ENCODE peak calls at places on chromosome 4, in eight cellular contexts. One of them, this sample, is unnamed.

GRCh38 chr4:141731481-141731880 is 95.1 kb downstream of the IL15 start:
- DNase-seq in esophagus squamous epithelium: no peak
- DNase-seq in spleen: no peak
- DNase-seq in HCT116: no peak
- DNase-seq in pancreas: no peak
- DNase-seq in OCI-LY7: no peak
- DNase-seq in A549: no peak
- DNase-seq in neuronal stem cell: no peak
- DNase-seq in this sample: no peak

GRCh38 chr4:130419576-130419975 is 1323.6 kb downstream of the C4orf33 start:
- DNase-seq in esophagus squamous epithelium: no peak
- DNase-seq in spleen: no peak
- DNase-seq in HCT116: no peak
- DNase-seq in pancreas: no peak
- DNase-seq in OCI-LY7: no peak
- DNase-seq in A549: no peak
- DNase-seq in neuronal stem cell: no peak
- DNase-seq in this sample: no peak

GRCh38 chr4:168609369-168609768 is 112.5 kb downstream of the PALLD start:
- DNase-seq in esophagus squamous epithelium: no peak
- DNase-seq in spleen: no peak
- DNase-seq in HCT116: no peak
- DNase-seq in pancreas: no peak
- DNase-seq in OCI-LY7: no peak
- DNase-seq in A549: no peak
- DNase-seq in neuronal stem cell: no peak
- DNase-seq in this sample: no peak

GRCh38 chr4:82721819-82722423 is 76.7 kb downstream of the SCD5 start:
- DNase-seq in esophagus squamous epithelium: no peak
- DNase-seq in spleen: no peak
- DNase-seq in HCT116: peak
- DNase-seq in pancreas: no peak
- DNase-seq in OCI-LY7: peak
- DNase-seq in A549: no peak
- DNase-seq in neuronal stem cell: no peak
- DNase-seq in this sample: no peak

GRCh38 chr4:143642611-143643010 is 57.9 kb downstream of the FREM3 start:
- DNase-seq in esophagus squamous epithelium: no peak
- DNase-seq in spleen: no peak
- DNase-seq in HCT116: no peak
- DNase-seq in pancreas: no peak
- DNase-seq in OCI-LY7: no peak
- DNase-seq in A549: no peak
- DNase-seq in neuronal stem cell: no peak
- DNase-seq in this sample: no peak

GRCh38 chr4:139256349-139256748 is 23.7 kb downstream of the MGARP start:
- DNase-seq in esophagus squamous epithelium: no peak
- DNase-seq in spleen: no peak
- DNase-seq in HCT116: no peak
- DNase-seq in pancreas: no peak
- DNase-seq in OCI-LY7: no peak
- DNase-seq in A549: no peak
- DNase-seq in neuronal stem cell: no peak
- DNase-seq in this sample: no peak

GRCh38 chr4:84258905-84259830 is 239.9 kb downstream of the NKX6-1 start:
- DNase-seq in esophagus squamous epithelium: no peak
- DNase-seq in spleen: no peak
- DNase-seq in HCT116: peak
- DNase-seq in pancreas: no peak
- DNase-seq in OCI-LY7: peak
- DNase-seq in A549: peak
- DNase-seq in neuronal stem cell: no peak
- DNase-seq in this sample: no peak

GRCh38 chr4:3527101-3527913 is 4.9 kb downstream of the LRPAP1 start:
- DNase-seq in esophagus squamous epithelium: no peak
- DNase-seq in spleen: peak
- DNase-seq in HCT116: no peak
- DNase-seq in pancreas: peak
- DNase-seq in OCI-LY7: no peak
- DNase-seq in A549: no peak
- DNase-seq in neuronal stem cell: no peak
- DNase-seq in this sample: no peak

GRCh38 chr4:5747746-5748365 is 36.9 kb downstream of the EVC start:
- DNase-seq in esophagus squamous epithelium: no peak
- DNase-seq in spleen: no peak
- DNase-seq in HCT116: no peak
- DNase-seq in pancreas: no peak
- DNase-seq in OCI-LY7: no peak
- DNase-seq in A549: no peak
- DNase-seq in neuronal stem cell: no peak
- DNase-seq in this sample: no peak

GRCh38 chr4:39179681-39180080 is 2.6 kb upstream of the WDR19 start:
- DNase-seq in esophagus squamous epithelium: no peak
- DNase-seq in spleen: no peak
- DNase-seq in HCT116: no peak
- DNase-seq in pancreas: no peak
- DNase-seq in OCI-LY7: no peak
- DNase-seq in A549: no peak
- DNase-seq in neuronal stem cell: no peak
- DNase-seq in this sample: no peak

GRCh38 chr4:121237069-121237399 is 72.9 kb upstream of the TNIP3 start:
- DNase-seq in esophagus squamous epithelium: no peak
- DNase-seq in spleen: no peak
- DNase-seq in HCT116: no peak
- DNase-seq in pancreas: no peak
- DNase-seq in OCI-LY7: no peak
- DNase-seq in A549: no peak
- DNase-seq in neuronal stem cell: no peak
- DNase-seq in this sample: no peak

GRCh38 chr4:143555676-143556075 is 42.2 kb downstream of the SMARCA5 start:
- DNase-seq in esophagus squamous epithelium: no peak
- DNase-seq in spleen: no peak
- DNase-seq in HCT116: no peak
- DNase-seq in pancreas: no peak
- DNase-seq in OCI-LY7: no peak
- DNase-seq in A549: no peak
- DNase-seq in neuronal stem cell: no peak
- DNase-seq in this sample: no peak

GRCh38 chr4:183099537-183100297 is 660 bp downstream of the WWC2 start:
- DNase-seq in esophagus squamous epithelium: no peak
- DNase-seq in spleen: peak
- DNase-seq in HCT116: no peak
- DNase-seq in pancreas: peak
- DNase-seq in OCI-LY7: no peak
- DNase-seq in A549: peak
- DNase-seq in neuronal stem cell: peak
- DNase-seq in this sample: no peak

GRCh38 chr4:153757407-153757806 is 2.4 kb downstream of the RNF175 start:
- DNase-seq in esophagus squamous epithelium: no peak
- DNase-seq in spleen: no peak
- DNase-seq in HCT116: no peak
- DNase-seq in pancreas: no peak
- DNase-seq in OCI-LY7: no peak
- DNase-seq in A549: no peak
- DNase-seq in neuronal stem cell: no peak
- DNase-seq in this sample: no peak

GRCh38 chr4:151990201-151990600 is 229.4 kb upstream of the GATB start:
- DNase-seq in esophagus squamous epithelium: no peak
- DNase-seq in spleen: no peak
- DNase-seq in HCT116: peak
- DNase-seq in pancreas: no peak
- DNase-seq in OCI-LY7: no peak
- DNase-seq in A549: peak
- DNase-seq in neuronal stem cell: no peak
- DNase-seq in this sample: no peak

GRCh38 chr4:105933083-105933482 is 37.8 kb downstream of the NPNT start:
- DNase-seq in esophagus squamous epithelium: no peak
- DNase-seq in spleen: no peak
- DNase-seq in HCT116: no peak
- DNase-seq in pancreas: no peak
- DNase-seq in OCI-LY7: no peak
- DNase-seq in A549: no peak
- DNase-seq in neuronal stem cell: no peak
- DNase-seq in this sample: no peak

GRCh38 chr4:105937759-105938158 is 42.5 kb downstream of the NPNT start:
- DNase-seq in esophagus squamous epithelium: no peak
- DNase-seq in spleen: no peak
- DNase-seq in HCT116: no peak
- DNase-seq in pancreas: no peak
- DNase-seq in OCI-LY7: no peak
- DNase-seq in A549: no peak
- DNase-seq in neuronal stem cell: no peak
- DNase-seq in this sample: no peak

GRCh38 chr4:105934381-105934780 is 39.1 kb downstream of the NPNT start:
- DNase-seq in esophagus squamous epithelium: no peak
- DNase-seq in spleen: no peak
- DNase-seq in HCT116: no peak
- DNase-seq in pancreas: no peak
- DNase-seq in OCI-LY7: no peak
- DNase-seq in A549: no peak
- DNase-seq in neuronal stem cell: no peak
- DNase-seq in this sample: no peak

DNA sequence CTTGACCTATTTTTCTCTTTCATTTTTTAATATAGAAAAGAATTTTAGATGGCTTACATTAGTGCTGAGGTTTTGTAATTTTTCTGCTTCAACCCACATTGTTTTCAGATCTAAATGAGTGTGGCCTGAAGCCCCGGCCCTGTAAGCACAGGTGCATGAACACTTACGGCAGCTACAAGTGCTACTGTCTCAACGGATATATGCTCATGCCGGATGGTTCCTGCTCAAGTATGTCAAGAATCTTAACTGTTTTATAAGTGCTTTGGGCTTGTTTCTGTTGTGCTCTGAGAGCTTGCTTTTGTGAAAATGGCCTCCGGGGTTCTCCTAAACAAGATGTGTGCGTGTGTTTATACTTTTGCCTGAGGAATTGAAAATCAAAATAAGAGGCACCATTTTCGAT is 41.6 kb downstream of the NPNT start:
- DNase-seq in esophagus squamous epithelium: no peak
- DNase-seq in spleen: no peak
- DNase-seq in HCT116: no peak
- DNase-seq in pancreas: no peak
- DNase-seq in OCI-LY7: no peak
- DNase-seq in A549: no peak
- DNase-seq in neuronal stem cell: no peak
- DNase-seq in this sample: no peak
- H3K27ac ChIP-seq in esophagus squamous epithelium: no peak
- H3K27ac ChIP-seq in spleen: no peak
- H3K27ac ChIP-seq in HCT116: no peak
- H3K27ac ChIP-seq in pancreas: no peak
- H3K27ac ChIP-seq in OCI-LY7: no peak
- H3K27ac ChIP-seq in A549: no peak
- H3K27ac ChIP-seq in neuronal stem cell: no peak
- H3K27ac ChIP-seq in this sample: no peak

GRCh38 chr4:6928067-6928466 is 18.4 kb downstream of the TBC1D14 start:
- DNase-seq in esophagus squamous epithelium: no peak
- DNase-seq in spleen: no peak
- DNase-seq in HCT116: no peak
- DNase-seq in pancreas: no peak
- DNase-seq in OCI-LY7: no peak
- DNase-seq in A549: no peak
- DNase-seq in neuronal stem cell: no peak
- DNase-seq in this sample: no peak
- H3K4me3 ChIP-seq in esophagus squamous epithelium: no peak
- H3K4me3 ChIP-seq in spleen: no peak
- H3K4me3 ChIP-seq in HCT116: no peak
- H3K4me3 ChIP-seq in pancreas: no peak
- H3K4me3 ChIP-seq in OCI-LY7: no peak
- H3K4me3 ChIP-seq in A549: no peak
- H3K4me3 ChIP-seq in neuronal stem cell: no peak
- H3K4me3 ChIP-seq in this sample: no peak

GRCh38 chr4:94887027-94887426 is 129.3 kb downstream of the BMPR1B start:
- DNase-seq in esophagus squamous epithelium: no peak
- DNase-seq in spleen: no peak
- DNase-seq in HCT116: no peak
- DNase-seq in pancreas: no peak
- DNase-seq in OCI-LY7: no peak
- DNase-seq in A549: no peak
- DNase-seq in neuronal stem cell: no peak
- DNase-seq in this sample: no peak

GRCh38 chr4:94889523-94889922 is 131.8 kb downstream of the BMPR1B start:
- DNase-seq in esophagus squamous epithelium: no peak
- DNase-seq in spleen: no peak
- DNase-seq in HCT116: no peak
- DNase-seq in pancreas: no peak
- DNase-seq in OCI-LY7: no peak
- DNase-seq in A549: no peak
- DNase-seq in neuronal stem cell: no peak
- DNase-seq in this sample: no peak

GRCh38 chr4:94890579-94890978 is 132.8 kb downstream of the BMPR1B start:
- DNase-seq in esophagus squamous epithelium: no peak
- DNase-seq in spleen: no peak
- DNase-seq in HCT116: no peak
- DNase-seq in pancreas: no peak
- DNase-seq in OCI-LY7: no peak
- DNase-seq in A549: no peak
- DNase-seq in neuronal stem cell: no peak
- DNase-seq in this sample: no peak

GRCh38 chr4:94892051-94892450 is 134.3 kb downstream of the BMPR1B start:
- DNase-seq in esophagus squamous epithelium: no peak
- DNase-seq in spleen: no peak
- DNase-seq in HCT116: no peak
- DNase-seq in pancreas: no peak
- DNase-seq in OCI-LY7: no peak
- DNase-seq in A549: peak
- DNase-seq in neuronal stem cell: no peak
- DNase-seq in this sample: no peak

GRCh38 chr4:94889961-94890360 is 132.2 kb downstream of the BMPR1B start:
- DNase-seq in esophagus squamous epithelium: no peak
- DNase-seq in spleen: no peak
- DNase-seq in HCT116: no peak
- DNase-seq in pancreas: no peak
- DNase-seq in OCI-LY7: no peak
- DNase-seq in A549: no peak
- DNase-seq in neuronal stem cell: no peak
- DNase-seq in this sample: no peak
- H3K27ac ChIP-seq in esophagus squamous epithelium: no peak
- H3K27ac ChIP-seq in spleen: no peak
- H3K27ac ChIP-seq in HCT116: no peak
- H3K27ac ChIP-seq in pancreas: no peak
- H3K27ac ChIP-seq in OCI-LY7: no peak
- H3K27ac ChIP-seq in A549: no peak
- H3K27ac ChIP-seq in neuronal stem cell: peak
- H3K27ac ChIP-seq in this sample: no peak

GRCh38 chr4:46992338-46992737 is 1.0 kb downstream of the GABRA4 start:
- DNase-seq in esophagus squamous epithelium: no peak
- DNase-seq in spleen: no peak
- DNase-seq in HCT116: no peak
- DNase-seq in pancreas: no peak
- DNase-seq in OCI-LY7: no peak
- DNase-seq in A549: no peak
- DNase-seq in neuronal stem cell: no peak
- DNase-seq in this sample: no peak

GRCh38 chr4:46999584-46999983 is 6.2 kb upstream of the GABRA4 start:
- DNase-seq in esophagus squamous epithelium: no peak
- DNase-seq in spleen: no peak
- DNase-seq in HCT116: no peak
- DNase-seq in pancreas: no peak
- DNase-seq in OCI-LY7: no peak
- DNase-seq in A549: no peak
- DNase-seq in neuronal stem cell: no peak
- DNase-seq in this sample: no peak

GRCh38 chr4:46993075-46994006 is at the start of gene GABRA4:
- DNase-seq in esophagus squamous epithelium: no peak
- DNase-seq in spleen: no peak
- DNase-seq in HCT116: no peak
- DNase-seq in pancreas: peak
- DNase-seq in OCI-LY7: no peak
- DNase-seq in A549: no peak
- DNase-seq in neuronal stem cell: peak
- DNase-seq in this sample: no peak

GRCh38 chr4:46994007-46994405 is 625 bp upstream of the GABRA4 start:
- DNase-seq in esophagus squamous epithelium: no peak
- DNase-seq in spleen: no peak
- DNase-seq in HCT116: no peak
- DNase-seq in pancreas: peak
- DNase-seq in OCI-LY7: no peak
- DNase-seq in A549: no peak
- DNase-seq in neuronal stem cell: no peak
- DNase-seq in this sample: no peak
- H3K4me3 ChIP-seq in esophagus squamous epithelium: peak
- H3K4me3 ChIP-seq in spleen: peak
- H3K4me3 ChIP-seq in HCT116: no peak
- H3K4me3 ChIP-seq in pancreas: no peak
- H3K4me3 ChIP-seq in OCI-LY7: no peak
- H3K4me3 ChIP-seq in A549: no peak
- H3K4me3 ChIP-seq in neuronal stem cell: peak
- H3K4me3 ChIP-seq in this sample: peak